ENCODE peak calls at places on chromosomes 7 and 10, in six cellular contexts. One of them, this sample, is unnamed.

GRCh38 chr7:36726806-36727503 is 2.7 kb upstream of the AOAH start:
- DNase-seq in A549: no peak
- DNase-seq in right cardiac atrium: no peak
- DNase-seq in brain microvascular endothelial cell: no peak
- DNase-seq in astrocyte: no peak
- DNase-seq in small intestine: no peak
- DNase-seq in this sample: no peak

GRCh38 chr7:99709838-99710541 is 25.0 kb downstream of the CYP3A7 start:
- DNase-seq in A549: no peak
- DNase-seq in right cardiac atrium: no peak
- DNase-seq in brain microvascular endothelial cell: no peak
- DNase-seq in astrocyte: no peak
- DNase-seq in small intestine: no peak
- DNase-seq in this sample: no peak

GRCh38 chr10:129951251-129951808 is 12.7 kb downstream of the EBF3 start:
- DNase-seq in A549: no peak
- DNase-seq in right cardiac atrium: peak
- DNase-seq in brain microvascular endothelial cell: no peak
- DNase-seq in astrocyte: no peak
- DNase-seq in small intestine: no peak
- DNase-seq in this sample: no peak

GRCh38 chr10:23917251-23917908 is 291.6 kb upstream of the KIAA1217 start:
- DNase-seq in A549: no peak
- DNase-seq in right cardiac atrium: no peak
- DNase-seq in brain microvascular endothelial cell: no peak
- DNase-seq in astrocyte: no peak
- DNase-seq in small intestine: no peak
- DNase-seq in this sample: no peak

GRCh38 chr10:17062493-17063487 is 66.8 kb downstream of the CUBN start:
- DNase-seq in A549: peak
- DNase-seq in right cardiac atrium: peak
- DNase-seq in brain microvascular endothelial cell: peak
- DNase-seq in astrocyte: peak
- DNase-seq in small intestine: no peak
- DNase-seq in this sample: no peak

GRCh38 chr10:33795529-33795928 is 461.1 kb upstream of the NRP1 start:
- DNase-seq in A549: no peak
- DNase-seq in right cardiac atrium: no peak
- DNase-seq in brain microvascular endothelial cell: no peak
- DNase-seq in astrocyte: no peak
- DNase-seq in small intestine: no peak
- DNase-seq in this sample: no peak

GRCh38 chr7:90690159-90690858 is 94.2 kb downstream of the CDK14 start:
- DNase-seq in A549: no peak
- DNase-seq in right cardiac atrium: no peak
- DNase-seq in brain microvascular endothelial cell: no peak
- DNase-seq in astrocyte: no peak
- DNase-seq in small intestine: no peak
- DNase-seq in this sample: no peak

GRCh38 chr7:141695803-141696289 is 6.1 kb downstream of the DENND11 start:
- DNase-seq in A549: peak
- DNase-seq in right cardiac atrium: no peak
- DNase-seq in brain microvascular endothelial cell: no peak
- DNase-seq in astrocyte: no peak
- DNase-seq in small intestine: peak
- DNase-seq in this sample: no peak

GRCh38 chr7:138979226-138979979 is 1.8 kb downstream of the KIAA1549 start:
- DNase-seq in A549: peak
- DNase-seq in right cardiac atrium: no peak
- DNase-seq in brain microvascular endothelial cell: no peak
- DNase-seq in astrocyte: no peak
- DNase-seq in small intestine: no peak
- DNase-seq in this sample: no peak

GRCh38 chr10:31149835-31150512 is 118.3 kb upstream of the ZNF438 start:
- DNase-seq in A549: no peak
- DNase-seq in right cardiac atrium: no peak
- DNase-seq in brain microvascular endothelial cell: no peak
- DNase-seq in astrocyte: no peak
- DNase-seq in small intestine: no peak
- DNase-seq in this sample: no peak

GRCh38 chr7:1950623-1951523 is 280.8 kb downstream of the ELFN1 start:
- DNase-seq in A549: no peak
- DNase-seq in right cardiac atrium: peak
- DNase-seq in brain microvascular endothelial cell: no peak
- DNase-seq in astrocyte: peak
- DNase-seq in small intestine: peak
- DNase-seq in this sample: no peak

GRCh38 chr10:11002485-11002884 is 15.2 kb upstream of the CELF2 start:
- DNase-seq in A549: no peak
- DNase-seq in right cardiac atrium: no peak
- DNase-seq in brain microvascular endothelial cell: no peak
- DNase-seq in astrocyte: no peak
- DNase-seq in small intestine: no peak
- DNase-seq in this sample: no peak

GRCh38 chr10:69061305-69062161 is 26.4 kb upstream of the SRGN start:
- DNase-seq in A549: peak
- DNase-seq in right cardiac atrium: peak
- DNase-seq in brain microvascular endothelial cell: peak
- DNase-seq in astrocyte: peak
- DNase-seq in small intestine: peak
- DNase-seq in this sample: no peak

GRCh38 chr7:111364413-111364812 is 197.9 kb downstream of the IMMP2L start:
- DNase-seq in A549: peak
- DNase-seq in right cardiac atrium: no peak
- DNase-seq in brain microvascular endothelial cell: peak
- DNase-seq in astrocyte: peak
- DNase-seq in small intestine: no peak
- DNase-seq in this sample: no peak

GRCh38 chr10:5411941-5412276 is 448 bp upstream of the NET1 start:
- DNase-seq in A549: no peak
- DNase-seq in right cardiac atrium: no peak
- DNase-seq in brain microvascular endothelial cell: no peak
- DNase-seq in astrocyte: no peak
- DNase-seq in small intestine: no peak
- DNase-seq in this sample: no peak
- H3K27ac ChIP-seq in A549: peak
- H3K27ac ChIP-seq in right cardiac atrium: no peak
- H3K27ac ChIP-seq in brain microvascular endothelial cell: no peak
- H3K27ac ChIP-seq in astrocyte: no peak
- H3K27ac ChIP-seq in small intestine: no peak
- H3K27ac ChIP-seq in this sample: no peak

GRCh38 chr10:75765705-75766104 is 334.3 kb downstream of the LRMDA start:
- DNase-seq in A549: no peak
- DNase-seq in right cardiac atrium: no peak
- DNase-seq in brain microvascular endothelial cell: no peak
- DNase-seq in astrocyte: no peak
- DNase-seq in small intestine: no peak
- DNase-seq in this sample: no peak
- H3K4me3 ChIP-seq in A549: no peak
- H3K4me3 ChIP-seq in right cardiac atrium: no peak
- H3K4me3 ChIP-seq in brain microvascular endothelial cell: no peak
- H3K4me3 ChIP-seq in astrocyte: no peak
- H3K4me3 ChIP-seq in small intestine: no peak
- H3K4me3 ChIP-seq in this sample: no peak

GRCh38 chr7:158816995-158817394 is 12.3 kb downstream of the ESYT2 start:
- DNase-seq in A549: no peak
- DNase-seq in right cardiac atrium: no peak
- DNase-seq in brain microvascular endothelial cell: no peak
- DNase-seq in astrocyte: no peak
- DNase-seq in small intestine: peak
- DNase-seq in this sample: no peak
- H3K27ac ChIP-seq in A549: peak
- H3K27ac ChIP-seq in right cardiac atrium: peak
- H3K27ac ChIP-seq in brain microvascular endothelial cell: peak
- H3K27ac ChIP-seq in astrocyte: no peak
- H3K27ac ChIP-seq in small intestine: peak
- H3K27ac ChIP-seq in this sample: peak

DNA sequence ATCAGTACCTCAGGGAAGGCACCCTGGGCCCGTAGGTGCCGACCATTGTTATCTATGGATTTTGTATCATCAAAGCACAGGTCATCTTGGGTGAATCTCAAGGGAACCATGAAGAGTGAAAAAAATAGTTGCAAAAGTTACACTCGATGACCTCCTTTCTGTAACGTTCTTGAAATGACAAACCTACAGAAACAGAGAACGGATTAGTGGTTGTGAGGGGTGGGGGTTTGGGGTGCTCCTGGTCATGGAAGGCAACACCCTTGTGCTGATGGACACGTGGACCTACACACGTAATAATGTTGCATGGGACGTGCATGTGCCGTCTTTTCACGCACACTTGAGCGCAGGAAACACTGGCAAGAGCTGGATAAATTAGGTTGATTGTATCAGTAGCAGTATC is 655.9 kb downstream of the SDK1 start:
- DNase-seq in A549: no peak
- DNase-seq in right cardiac atrium: no peak
- DNase-seq in brain microvascular endothelial cell: no peak
- DNase-seq in astrocyte: no peak
- DNase-seq in small intestine: no peak
- DNase-seq in this sample: no peak
- H3K4me3 ChIP-seq in A549: no peak
- H3K4me3 ChIP-seq in right cardiac atrium: no peak
- H3K4me3 ChIP-seq in brain microvascular endothelial cell: no peak
- H3K4me3 ChIP-seq in astrocyte: no peak
- H3K4me3 ChIP-seq in small intestine: no peak
- H3K4me3 ChIP-seq in this sample: no peak

DNA sequence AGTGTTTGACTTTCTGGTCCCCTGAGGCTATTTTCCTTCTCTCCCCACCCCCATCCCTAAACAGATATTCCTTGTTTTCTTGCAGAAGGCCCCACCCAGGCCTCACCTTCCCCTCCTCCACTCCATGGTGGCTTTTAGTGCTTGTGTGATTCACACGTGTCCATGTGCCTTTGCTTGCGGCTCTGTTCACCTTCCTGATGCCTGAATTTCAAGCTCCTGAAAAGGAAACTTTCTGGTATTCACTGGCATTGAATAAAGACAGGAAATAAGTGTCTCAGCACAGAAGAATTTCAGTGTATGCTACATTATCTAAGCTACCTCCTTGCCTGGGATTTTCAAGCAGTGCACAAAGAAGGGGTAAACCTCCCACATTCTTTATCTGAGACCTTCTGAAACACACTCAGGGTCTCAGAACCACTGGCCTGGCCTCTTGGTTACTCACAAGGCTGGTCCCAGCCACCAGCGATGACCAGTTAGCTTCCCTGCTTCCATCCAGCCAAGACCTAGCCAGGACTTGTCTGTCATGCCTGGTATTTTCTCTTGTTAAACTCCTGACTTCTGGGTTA is 17.2 kb upstream of the UBE2H start:
- DNase-seq in A549: peak
- DNase-seq in right cardiac atrium: no peak
- DNase-seq in brain microvascular endothelial cell: peak
- DNase-seq in astrocyte: peak
- DNase-seq in small intestine: peak
- DNase-seq in this sample: no peak
- H3K27ac ChIP-seq in A549: peak
- H3K27ac ChIP-seq in right cardiac atrium: no peak
- H3K27ac ChIP-seq in brain microvascular endothelial cell: peak
- H3K27ac ChIP-seq in astrocyte: peak
- H3K27ac ChIP-seq in small intestine: no peak
- H3K27ac ChIP-seq in this sample: no peak

DNA sequence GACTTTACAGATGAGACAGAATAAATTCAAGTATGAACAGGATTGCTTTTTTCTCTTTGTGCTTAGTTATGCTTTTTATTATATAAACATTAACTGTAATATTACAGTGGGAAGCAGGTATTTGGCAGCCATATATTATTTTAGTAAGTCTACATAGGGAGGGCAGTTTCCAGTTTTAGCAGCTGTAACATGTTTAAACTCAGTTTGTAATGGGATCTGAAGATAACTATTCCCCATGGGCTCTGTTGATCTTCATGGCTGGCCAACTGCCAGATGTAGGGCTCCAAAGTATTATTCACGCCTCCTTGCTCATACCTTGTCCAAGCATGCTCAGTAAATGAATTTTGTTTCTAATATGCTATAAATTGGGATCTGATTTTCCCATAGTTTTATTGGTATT is 182.4 kb downstream of the ARID5B start:
- DNase-seq in A549: peak
- DNase-seq in right cardiac atrium: peak
- DNase-seq in brain microvascular endothelial cell: peak
- DNase-seq in astrocyte: peak
- DNase-seq in small intestine: peak
- DNase-seq in this sample: no peak
- H3K4me3 ChIP-seq in A549: no peak
- H3K4me3 ChIP-seq in right cardiac atrium: no peak
- H3K4me3 ChIP-seq in brain microvascular endothelial cell: no peak
- H3K4me3 ChIP-seq in astrocyte: no peak
- H3K4me3 ChIP-seq in small intestine: no peak
- H3K4me3 ChIP-seq in this sample: no peak

GRCh38 chr10:6499974-6500373 is 80.1 kb downstream of the PRKCQ start:
- DNase-seq in A549: no peak
- DNase-seq in right cardiac atrium: no peak
- DNase-seq in brain microvascular endothelial cell: no peak
- DNase-seq in astrocyte: no peak
- DNase-seq in small intestine: no peak
- DNase-seq in this sample: no peak
- H3K27ac ChIP-seq in A549: no peak
- H3K27ac ChIP-seq in right cardiac atrium: no peak
- H3K27ac ChIP-seq in brain microvascular endothelial cell: no peak
- H3K27ac ChIP-seq in astrocyte: no peak
- H3K27ac ChIP-seq in small intestine: no peak
- H3K27ac ChIP-seq in this sample: peak

GRCh38 chr10:110067960-110068770 is 60.4 kb downstream of the ADD3 start:
- DNase-seq in A549: no peak
- DNase-seq in right cardiac atrium: peak
- DNase-seq in brain microvascular endothelial cell: no peak
- DNase-seq in astrocyte: no peak
- DNase-seq in small intestine: peak
- DNase-seq in this sample: no peak

GRCh38 chr10:110065269-110065668 is 57.5 kb downstream of the ADD3 start:
- DNase-seq in A549: no peak
- DNase-seq in right cardiac atrium: no peak
- DNase-seq in brain microvascular endothelial cell: no peak
- DNase-seq in astrocyte: no peak
- DNase-seq in small intestine: no peak
- DNase-seq in this sample: no peak

GRCh38 chr10:110068780-110069179 is 61.0 kb downstream of the ADD3 start:
- DNase-seq in A549: no peak
- DNase-seq in right cardiac atrium: peak
- DNase-seq in brain microvascular endothelial cell: no peak
- DNase-seq in astrocyte: no peak
- DNase-seq in small intestine: no peak
- DNase-seq in this sample: no peak

GRCh38 chr10:110074298-110074697 is 66.5 kb downstream of the ADD3 start:
- DNase-seq in A549: no peak
- DNase-seq in right cardiac atrium: peak
- DNase-seq in brain microvascular endothelial cell: peak
- DNase-seq in astrocyte: no peak
- DNase-seq in small intestine: no peak
- DNase-seq in this sample: no peak

GRCh38 chr10:110069502-110069982 is 61.8 kb downstream of the ADD3 start:
- DNase-seq in A549: no peak
- DNase-seq in right cardiac atrium: no peak
- DNase-seq in brain microvascular endothelial cell: no peak
- DNase-seq in astrocyte: peak
- DNase-seq in small intestine: peak
- DNase-seq in this sample: no peak
- H3K4me3 ChIP-seq in A549: no peak
- H3K4me3 ChIP-seq in right cardiac atrium: no peak
- H3K4me3 ChIP-seq in brain microvascular endothelial cell: no peak
- H3K4me3 ChIP-seq in astrocyte: no peak
- H3K4me3 ChIP-seq in small intestine: no peak
- H3K4me3 ChIP-seq in this sample: peak